ENCODE peak calls at places on chromosomes 5 and 9, in ten cellular contexts. F is AG09309, N is hepatocyte, I is dorsolateral prefrontal cortex, X is upper lobe of right lung, Y is left ventricle myocardium inferior, R is choroid plexus epithelial cell, H is IMR-90, L is AG10803, B is Caco-2. G is an unnamed sample.

GRCh38 chr5:135269224-135269623 is 129.8 kb downstream of the MACROH2A1 start:
- DNase-seq in F (no peak), L (peak), H (peak), B (no peak), N (no peak), Y (no peak), R (no peak), I (no peak), X (no peak), G (no peak)

GRCh38 chr9:16530669-16531461 is 339.6 kb downstream of the BNC2 start:
- DNase-seq in H (peak), X (no peak), I (no peak), R (peak), F (no peak), Y (no peak), N (peak), L (no peak), B (no peak), G (no peak)

GRCh38 chr9:3410461-3410860 is 115.3 kb downstream of the RFX3 start:
- DNase-seq in I (no peak), X (no peak), H (no peak), Y (no peak), F (no peak), N (no peak), B (no peak), L (no peak), R (no peak), G (no peak)

GRCh38 chr5:181044662-181045305 is 4.7 kb downstream of the BTNL9 start:
- DNase-seq in F (no peak), I (no peak), B (no peak), L (no peak), H (no peak), N (no peak), X (no peak), Y (peak), R (no peak), G (no peak)

GRCh38 chr5:93572101-93572772 is 8.8 kb downstream of the NR2F1-AS1 start:
- DNase-seq in R (peak), X (no peak), Y (no peak), H (no peak), N (no peak), I (no peak), F (no peak), B (no peak), L (peak), G (no peak)

GRCh38 chr5:534006-534742 is 9.9 kb upstream of the SLC9A3 start:
- DNase-seq in F (no peak), I (no peak), L (no peak), R (no peak), X (peak), B (no peak), H (no peak), N (no peak), Y (no peak), G (no peak)

GRCh38 chr5:34012791-34013190 is 4.9 kb upstream of the AMACR start:
- DNase-seq in R (no peak), X (no peak), F (no peak), N (no peak), H (peak), I (no peak), Y (no peak), B (no peak), L (peak), G (no peak)

GRCh38 chr5:172303996-172304335 is 20.4 kb upstream of the UBTD2 start:
- DNase-seq in B (no peak), Y (no peak), N (no peak), R (no peak), X (no peak), I (no peak), H (no peak), F (no peak), L (no peak), G (peak)

GRCh38 chr5:73126957-73127356 is 6.6 kb downstream of the TMEM171 start:
- DNase-seq in X (no peak), F (no peak), N (no peak), Y (no peak), R (no peak), B (no peak), L (no peak), H (no peak), I (no peak), G (no peak)

GRCh38 chr9:113650207-113651131 is 186.9 kb downstream of the RGS3 start:
- DNase-seq in B (no peak), X (peak), H (peak), N (no peak), F (no peak), R (peak), Y (no peak), I (no peak), L (peak), G (no peak)

GRCh38 chr5:108504974-108505373 is 123.1 kb upstream of the FBXL17 start:
- DNase-seq in H (no peak), N (no peak), X (no peak), L (no peak), B (no peak), I (no peak), F (no peak), Y (no peak), R (no peak), G (no peak)

GRCh38 chr9:99694393-99694792 is 127.3 kb upstream of the NR4A3 start:
- DNase-seq in I (no peak), F (no peak), R (no peak), N (no peak), L (no peak), H (no peak), X (no peak), B (no peak), Y (no peak), G (no peak)

GRCh38 chr5:104170906-104171305 is 608.3 kb upstream of the NUDT12 start:
- DNase-seq in H (no peak), F (peak), B (no peak), X (no peak), N (no peak), Y (no peak), I (no peak), L (peak), R (peak), G (no peak)
- H3K4me3 ChIP-seq in H (no peak), F (no peak), B (no peak), X (no peak), N (no peak), Y (no peak), I (no peak), L (no peak), R (no peak), G (no peak)

GRCh38 chr9:89999534-90000370 is 394.9 kb downstream of the GADD45G start:
- DNase-seq in F (no peak), X (peak), B (peak), N (peak), H (peak), R (peak), Y (peak), L (peak), I (no peak), G (no peak)
- H3K4me3 ChIP-seq in F (no peak), X (peak), B (no peak), N (no peak), H (no peak), R (peak), Y (peak), L (peak), I (no peak), G (no peak)

GRCh38 chr9:10238087-10238486 is 374.7 kb downstream of the PTPRD start:
- DNase-seq in I (no peak), N (no peak), F (no peak), B (no peak), Y (no peak), H (no peak), R (peak), X (no peak), L (no peak), G (no peak)

GRCh38 chr9:10242255-10242654 is 370.5 kb downstream of the PTPRD start:
- DNase-seq in X (no peak), Y (no peak), B (no peak), H (no peak), F (no peak), R (no peak), I (no peak), L (no peak), N (no peak), G (no peak)
- H3K4me3 ChIP-seq in X (no peak), Y (no peak), B (no peak), H (no peak), F (no peak), R (no peak), I (no peak), L (no peak), N (no peak), G (no peak)

DNA sequence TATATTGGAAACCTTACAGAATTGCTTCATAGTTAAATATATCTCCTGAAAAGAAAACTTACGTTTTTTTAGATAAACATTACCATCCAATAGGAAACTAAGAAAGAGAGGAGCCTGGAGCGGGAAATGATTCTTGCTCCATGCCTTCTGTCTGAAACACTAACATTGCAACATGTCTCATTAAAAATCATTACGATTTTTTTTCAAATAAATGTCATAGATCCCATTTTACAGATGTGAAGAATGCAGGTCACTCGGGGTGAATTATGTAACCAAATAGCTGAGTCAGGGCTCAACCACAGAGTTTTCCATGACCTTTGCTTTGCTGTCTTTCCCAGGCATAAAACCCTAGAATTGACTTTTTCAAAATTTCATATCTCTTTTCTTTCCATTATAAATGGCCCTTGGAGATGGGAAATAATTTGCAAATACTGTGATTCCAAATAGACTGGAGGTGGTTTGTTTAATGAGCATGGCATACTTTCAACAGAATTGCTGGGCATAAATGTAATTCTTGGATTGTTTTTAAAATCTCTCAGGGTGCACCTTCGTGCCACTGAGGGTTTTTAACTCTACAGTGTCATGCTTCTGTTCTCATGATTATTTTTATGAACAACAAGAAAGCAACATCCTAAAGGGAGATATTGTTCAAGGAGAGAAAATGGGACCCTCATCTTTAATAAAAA is 302.8 kb downstream of the EBF1 start:
- DNase-seq in B (no peak), I (no peak), N (no peak), Y (no peak), H (no peak), X (no peak), F (peak), L (peak), R (no peak), G (no peak)
- H3K4me3 ChIP-seq in B (no peak), I (no peak), N (no peak), Y (no peak), H (no peak), X (no peak), F (no peak), L (no peak), R (no peak), G (no peak)

DNA sequence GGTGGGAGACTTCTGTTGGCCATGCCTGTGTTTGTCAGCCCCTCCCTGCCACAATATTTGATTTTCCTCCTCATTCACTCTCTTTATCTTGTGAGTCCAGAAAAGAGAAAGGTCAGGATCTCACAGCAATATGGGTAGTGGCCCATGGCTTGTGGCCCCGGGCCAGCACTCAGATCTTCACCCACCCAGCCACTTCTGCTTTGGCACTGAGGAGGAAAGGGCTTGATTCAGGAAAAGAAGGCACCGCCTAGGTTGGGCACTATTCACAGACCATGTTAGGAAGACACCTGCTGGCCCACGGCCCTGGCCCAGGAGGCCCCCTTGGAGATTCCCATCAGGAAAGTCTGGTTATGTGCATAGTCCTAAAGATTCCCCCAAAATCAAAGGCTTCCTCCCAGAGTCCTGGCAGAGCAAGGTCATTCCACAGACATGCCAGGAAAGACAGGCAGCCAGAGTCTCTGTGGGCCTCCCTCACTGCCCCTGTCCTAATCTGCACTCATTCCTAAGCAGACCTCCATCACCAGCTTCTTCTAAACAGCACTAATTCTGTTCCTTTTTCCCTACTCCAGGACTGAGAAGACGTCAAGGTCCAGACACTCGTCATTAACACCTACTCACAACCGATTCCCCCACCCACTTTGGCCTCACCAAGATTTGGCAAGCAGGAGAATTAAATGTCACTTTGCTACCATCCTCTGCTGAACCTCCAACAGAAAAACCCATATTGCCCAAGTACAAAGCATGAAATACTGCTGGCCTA is 179.3 kb downstream of the DEPDC1B start:
- DNase-seq in F (no peak), I (no peak), H (no peak), Y (peak), B (no peak), X (no peak), N (no peak), R (no peak), L (no peak), G (no peak)
- H3K4me3 ChIP-seq in F (no peak), I (no peak), H (no peak), Y (no peak), B (no peak), X (no peak), N (no peak), R (no peak), L (no peak), G (no peak)

DNA sequence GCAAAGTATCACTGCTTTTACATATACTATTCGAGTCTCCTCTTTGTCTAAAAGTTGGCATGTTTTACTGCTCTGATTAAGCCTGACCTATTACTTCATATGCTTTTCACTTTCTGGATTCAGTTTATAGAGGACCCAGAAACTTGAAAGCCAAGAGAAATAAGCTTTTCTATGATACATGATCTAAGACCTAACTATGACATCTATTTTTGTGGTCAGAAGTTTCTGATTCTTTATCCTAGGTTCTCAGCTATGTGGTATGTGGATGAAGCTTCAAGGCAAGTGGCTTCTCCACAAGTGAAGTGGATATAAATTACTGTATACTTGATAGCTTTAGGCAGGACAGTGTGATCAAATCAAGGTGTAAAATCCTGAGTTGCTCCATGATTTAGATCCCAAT is 6.3 kb downstream of the EDIL3 start:
- DNase-seq in B (no peak), Y (no peak), X (no peak), H (peak), R (peak), L (peak), N (no peak), F (peak), I (no peak), G (no peak)
- H3K4me3 ChIP-seq in B (no peak), Y (no peak), X (no peak), H (no peak), R (no peak), L (no peak), N (no peak), F (no peak), I (no peak), G (no peak)

DNA sequence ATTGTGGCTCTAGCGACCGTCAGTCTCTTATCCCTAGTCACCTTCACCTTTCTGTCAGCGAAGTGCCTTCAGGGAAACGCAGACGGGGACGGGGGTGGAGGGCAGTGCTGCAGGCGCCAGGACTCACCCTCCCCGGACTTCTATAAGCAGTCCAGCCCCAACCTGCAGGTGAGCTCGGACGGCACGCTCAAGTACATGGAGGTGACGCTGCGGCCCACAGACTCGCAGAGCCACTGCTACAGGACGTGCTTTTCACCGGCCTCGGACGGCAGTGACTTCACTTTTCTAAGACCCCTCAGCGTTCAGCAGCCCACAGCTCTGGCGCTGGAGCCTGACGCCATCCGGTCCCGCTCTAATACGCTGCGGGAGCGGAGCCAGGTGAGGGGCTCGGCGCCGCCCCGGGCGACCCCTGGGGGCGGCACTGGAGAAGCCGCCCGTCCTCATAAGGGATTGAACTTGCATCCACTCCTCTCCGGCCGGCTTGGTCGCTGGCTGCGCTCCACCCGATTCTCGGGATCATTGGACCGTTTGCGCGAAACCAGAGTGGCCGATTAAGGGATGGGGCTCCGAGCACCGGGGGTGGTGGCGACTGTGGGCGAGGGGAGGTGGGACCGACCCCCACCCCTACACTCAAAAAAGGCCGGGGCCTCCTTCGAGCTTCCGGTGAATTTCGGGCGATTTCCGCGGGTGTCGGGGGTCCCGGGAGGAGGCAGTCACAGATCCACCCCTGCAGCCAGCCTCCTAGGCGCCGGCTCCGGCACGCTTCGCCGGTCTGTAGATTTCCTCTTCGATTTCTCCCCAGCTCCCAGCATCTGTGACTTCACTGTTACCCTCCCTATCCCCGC is 2.7 kb downstream of the PCDHGC5 start:
- DNase-seq in H (no peak), F (no peak), I (no peak), X (no peak), B (no peak), Y (no peak), L (no peak), R (no peak), N (no peak), G (no peak)
- H3K4me3 ChIP-seq in H (no peak), F (no peak), I (peak), X (peak), B (no peak), Y (peak), L (no peak), R (no peak), N (no peak), G (no peak)

GRCh38 chr5:132775439-132776076 is 1.5 kb downstream of the SEPTIN8 start:
- DNase-seq in H (no peak), Y (no peak), X (no peak), R (no peak), B (peak), F (no peak), N (peak), L (no peak), I (no peak), G (peak)

GRCh38 chr5:132774406-132774805 is 2.6 kb downstream of the SEPTIN8 start:
- DNase-seq in L (no peak), R (no peak), B (no peak), Y (no peak), N (no peak), F (no peak), I (no peak), H (no peak), X (no peak), G (no peak)

GRCh38 chr5:132776077-132776931 is 735 bp downstream of the SEPTIN8 start:
- DNase-seq in H (no peak), B (peak), N (peak), I (peak), L (no peak), F (no peak), X (no peak), R (no peak), Y (peak), G (no peak)

GRCh38 chr5:132773601-132774355 is 3.3 kb downstream of the SEPTIN8 start:
- DNase-seq in F (no peak), H (no peak), R (no peak), I (no peak), X (no peak), Y (no peak), B (no peak), N (no peak), L (no peak), G (no peak)

DNA sequence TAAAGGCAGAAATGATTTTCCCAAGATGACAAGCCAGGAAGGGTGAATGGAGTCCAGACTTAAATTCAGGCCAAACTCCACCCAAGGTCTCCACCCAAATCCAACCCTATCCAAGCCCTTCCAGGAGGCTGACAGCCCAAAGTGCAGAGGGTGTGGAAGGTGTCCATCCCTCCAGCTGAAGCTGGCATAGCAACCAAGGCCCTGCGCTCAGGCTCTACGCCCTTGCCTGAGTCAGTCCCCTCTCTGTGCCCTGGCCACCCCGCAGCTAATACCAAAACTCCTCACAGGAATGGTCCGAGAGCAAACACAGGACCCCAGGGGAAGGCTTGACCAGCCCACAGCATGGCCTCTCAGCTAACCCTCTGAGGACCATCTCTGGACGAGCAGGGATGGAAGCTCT is 2.1 kb downstream of the SEPTIN8 start:
- DNase-seq in I (no peak), R (no peak), L (no peak), H (no peak), B (no peak), F (no peak), N (no peak), Y (no peak), X (no peak), G (no peak)
- H3K4me3 ChIP-seq in I (peak), R (no peak), L (no peak), H (no peak), B (no peak), F (no peak), N (no peak), Y (peak), X (no peak), G (no peak)